ENCODE peak calls at places on chromosomes 12 and 14, in nine cellular contexts. D is RPMI7951, F is mesothelial cell of epicardium, I is NCI-H2171 treated with DMSO at 0.1 percent for 48 hours, M is sciatic nerve, T is SK-MEL-5, Q is endodermal cell, Z is neural progenitor cell, N is thoracic aorta. U is an unnamed sample.

GRCh38 chr14:96051642-96052540 is 12.7 kb downstream of the C14orf132 start:
- DNase-seq in D (no peak), F (peak; percentile 25), I (no peak), M (no peak), T (peak; percentile 51), Q (peak; percentile 78), Z (peak; percentile 56), N (no peak), U (no peak)

GRCh38 chr12:16563519-16563918 is 42.4 kb downstream of the LMO3 start:
- DNase-seq in D (no peak), F (no peak), I (no peak), M (no peak), T (no peak), Q (no peak), Z (no peak), N (no peak), U (no peak)

GRCh38 chr14:95156765-95157194 is 549 bp downstream of the DICER1 start:
- DNase-seq in D (peak; percentile 23), F (peak; percentile 59), I (peak; percentile 34), M (peak; percentile 67), T (peak; percentile 16), Q (no peak), Z (no peak), N (no peak), U (no peak)

GRCh38 chr12:111168009-111168786 is 200.7 kb downstream of the PHETA1 start:
- DNase-seq in D (no peak), F (no peak), I (no peak), M (no peak), T (no peak), Q (no peak), Z (no peak), N (no peak), U (no peak)

GRCh38 chr12:18981732-18982131 is 147.8 kb upstream of the PLEKHA5 start:
- DNase-seq in D (no peak), F (no peak), I (no peak), M (no peak), T (no peak), Q (no peak), Z (no peak), N (no peak), U (no peak)

GRCh38 chr12:49518914-49519573 is 19.8 kb upstream of the KCNH3 start:
- DNase-seq in D (peak; percentile 42), F (no peak), I (peak; percentile 85), M (no peak), T (no peak), Q (no peak), Z (no peak), N (no peak), U (no peak)

GRCh38 chr14:103292426-103293374 is 41.3 kb upstream of the EIF5 start:
- DNase-seq in D (peak; percentile 45), F (peak; percentile 88), I (peak; percentile 68), M (peak; percentile 90), T (peak; percentile 80), Q (peak; percentile 92), Z (peak; percentile 85), N (peak; percentile 13), U (peak; percentile 57)

GRCh38 chr12:102962532-102962931 is 5.1 kb downstream of the ASCL1 start:
- DNase-seq in D (no peak), F (no peak), I (no peak), M (no peak), T (no peak), Q (no peak), Z (peak; percentile 28), N (no peak), U (no peak)

GRCh38 chr14:57461777-57462320 is 31.8 kb downstream of the CCDC198 start:
- DNase-seq in D (peak; percentile 5), F (no peak), I (no peak), M (no peak), T (peak; percentile 27), Q (no peak), Z (no peak), N (no peak), U (no peak)

GRCh38 chr12:1576410-1577240 is 17.8 kb downstream of the FBXL14 start:
- DNase-seq in D (no peak), F (peak; percentile 74), I (no peak), M (no peak), T (no peak), Q (peak; percentile 64), Z (no peak), N (no peak), U (no peak)

U was measured in NCI-H1092.